ENCODE peak calls at places on chromosomes 6 and 20, in seven cellular contexts. One of them, this sample, is unnamed.

GRCh38 chr6:125481056-125481455 is 179.3 kb upstream of the HDDC2 start:
- DNase-seq in aorta: no peak
- DNase-seq in endothelial cell: no peak
- DNase-seq in activated naive CD8-positive, alpha-beta T cell treated with anti-CD3 and anti-CD28 coated beads for 36 hours: no peak
- DNase-seq in ELR: no peak
- DNase-seq in activated T-cell treated with anti-CD3 and anti-CD28 coated beads for 4 hours: no peak
- DNase-seq in fibroblast of villous mesenchyme: no peak
- DNase-seq in this sample: no peak

GRCh38 chr6:139369568-139370046 is 4.8 kb downstream of the CITED2 start:
- DNase-seq in aorta: no peak
- DNase-seq in endothelial cell: no peak
- DNase-seq in activated naive CD8-positive, alpha-beta T cell treated with anti-CD3 and anti-CD28 coated beads for 36 hours: no peak
- DNase-seq in ELR: peak; percentile 84
- DNase-seq in activated T-cell treated with anti-CD3 and anti-CD28 coated beads for 4 hours: no peak
- DNase-seq in fibroblast of villous mesenchyme: peak; percentile 99
- DNase-seq in this sample: no peak

GRCh38 chr20:9235518-9235917 is 166.6 kb downstream of the PLCB4 start:
- DNase-seq in aorta: no peak
- DNase-seq in endothelial cell: no peak
- DNase-seq in activated naive CD8-positive, alpha-beta T cell treated with anti-CD3 and anti-CD28 coated beads for 36 hours: no peak
- DNase-seq in ELR: peak; percentile 71
- DNase-seq in activated T-cell treated with anti-CD3 and anti-CD28 coated beads for 4 hours: no peak
- DNase-seq in fibroblast of villous mesenchyme: peak; percentile 33
- DNase-seq in this sample: no peak

GRCh38 chr6:26491604-26492003 is 8.5 kb upstream of the BTN1A1 start:
- DNase-seq in aorta: no peak
- DNase-seq in endothelial cell: no peak
- DNase-seq in activated naive CD8-positive, alpha-beta T cell treated with anti-CD3 and anti-CD28 coated beads for 36 hours: no peak
- DNase-seq in ELR: no peak
- DNase-seq in activated T-cell treated with anti-CD3 and anti-CD28 coated beads for 4 hours: no peak
- DNase-seq in fibroblast of villous mesenchyme: no peak
- DNase-seq in this sample: no peak

GRCh38 chr6:127051571-127052260 is 66.8 kb upstream of the RSPO3 start:
- DNase-seq in aorta: no peak
- DNase-seq in endothelial cell: no peak
- DNase-seq in activated naive CD8-positive, alpha-beta T cell treated with anti-CD3 and anti-CD28 coated beads for 36 hours: no peak
- DNase-seq in ELR: peak; percentile 77
- DNase-seq in activated T-cell treated with anti-CD3 and anti-CD28 coated beads for 4 hours: no peak
- DNase-seq in fibroblast of villous mesenchyme: peak; percentile 86
- DNase-seq in this sample: no peak

GRCh38 chr20:7496394-7497111 is 443.7 kb downstream of the HAO1 start:
- DNase-seq in aorta: no peak
- DNase-seq in endothelial cell: no peak
- DNase-seq in activated naive CD8-positive, alpha-beta T cell treated with anti-CD3 and anti-CD28 coated beads for 36 hours: no peak
- DNase-seq in ELR: no peak
- DNase-seq in activated T-cell treated with anti-CD3 and anti-CD28 coated beads for 4 hours: no peak
- DNase-seq in fibroblast of villous mesenchyme: peak; percentile 26
- DNase-seq in this sample: no peak

GRCh38 chr20:33843854-33844253 is 32.7 kb downstream of the CHMP4B start:
- DNase-seq in aorta: no peak
- DNase-seq in endothelial cell: no peak
- DNase-seq in activated naive CD8-positive, alpha-beta T cell treated with anti-CD3 and anti-CD28 coated beads for 36 hours: peak; percentile 27
- DNase-seq in ELR: no peak
- DNase-seq in activated T-cell treated with anti-CD3 and anti-CD28 coated beads for 4 hours: no peak
- DNase-seq in fibroblast of villous mesenchyme: peak; percentile 57
- DNase-seq in this sample: no peak

GRCh38 chr6:18545726-18546125 is 158.6 kb downstream of the RNF144B start:
- DNase-seq in aorta: no peak
- DNase-seq in endothelial cell: no peak
- DNase-seq in activated naive CD8-positive, alpha-beta T cell treated with anti-CD3 and anti-CD28 coated beads for 36 hours: no peak
- DNase-seq in ELR: no peak
- DNase-seq in activated T-cell treated with anti-CD3 and anti-CD28 coated beads for 4 hours: no peak
- DNase-seq in fibroblast of villous mesenchyme: no peak
- DNase-seq in this sample: no peak

GRCh38 chr20:13060327-13060726 is 51.6 kb downstream of the SPTLC3 start:
- DNase-seq in aorta: no peak
- DNase-seq in endothelial cell: no peak
- DNase-seq in activated naive CD8-positive, alpha-beta T cell treated with anti-CD3 and anti-CD28 coated beads for 36 hours: no peak
- DNase-seq in ELR: no peak
- DNase-seq in activated T-cell treated with anti-CD3 and anti-CD28 coated beads for 4 hours: no peak
- DNase-seq in fibroblast of villous mesenchyme: no peak
- DNase-seq in this sample: no peak

GRCh38 chr20:48102821-48103635 is 317.7 kb upstream of the SULF2 start:
- DNase-seq in aorta: no peak
- DNase-seq in endothelial cell: no peak
- DNase-seq in activated naive CD8-positive, alpha-beta T cell treated with anti-CD3 and anti-CD28 coated beads for 36 hours: no peak
- DNase-seq in ELR: no peak
- DNase-seq in activated T-cell treated with anti-CD3 and anti-CD28 coated beads for 4 hours: no peak
- DNase-seq in fibroblast of villous mesenchyme: peak; percentile 5
- DNase-seq in this sample: no peak

GRCh38 chr6:106450645-106451044 is 90.1 kb downstream of the CRYBG1 start:
- DNase-seq in aorta: no peak
- DNase-seq in endothelial cell: no peak
- DNase-seq in activated naive CD8-positive, alpha-beta T cell treated with anti-CD3 and anti-CD28 coated beads for 36 hours: no peak
- DNase-seq in ELR: no peak
- DNase-seq in activated T-cell treated with anti-CD3 and anti-CD28 coated beads for 4 hours: no peak
- DNase-seq in fibroblast of villous mesenchyme: no peak
- DNase-seq in this sample: no peak

GRCh38 chr6:110475255-110475654 is 1.2 kb downstream of the SLC22A16 start:
- DNase-seq in aorta: no peak
- DNase-seq in endothelial cell: no peak
- DNase-seq in activated naive CD8-positive, alpha-beta T cell treated with anti-CD3 and anti-CD28 coated beads for 36 hours: no peak
- DNase-seq in ELR: no peak
- DNase-seq in activated T-cell treated with anti-CD3 and anti-CD28 coated beads for 4 hours: no peak
- DNase-seq in fibroblast of villous mesenchyme: no peak
- DNase-seq in this sample: no peak

GRCh38 chr6:105301072-105301503 is 101.8 kb downstream of the PREP start:
- DNase-seq in aorta: no peak
- DNase-seq in endothelial cell: no peak
- DNase-seq in activated naive CD8-positive, alpha-beta T cell treated with anti-CD3 and anti-CD28 coated beads for 36 hours: no peak
- DNase-seq in ELR: no peak
- DNase-seq in activated T-cell treated with anti-CD3 and anti-CD28 coated beads for 4 hours: no peak
- DNase-seq in fibroblast of villous mesenchyme: peak; percentile 44
- DNase-seq in this sample: no peak

GRCh38 chr6:47859132-47859531 is 77.3 kb downstream of the OPN5 start:
- DNase-seq in aorta: no peak
- DNase-seq in endothelial cell: no peak
- DNase-seq in activated naive CD8-positive, alpha-beta T cell treated with anti-CD3 and anti-CD28 coated beads for 36 hours: no peak
- DNase-seq in ELR: no peak
- DNase-seq in activated T-cell treated with anti-CD3 and anti-CD28 coated beads for 4 hours: no peak
- DNase-seq in fibroblast of villous mesenchyme: no peak
- DNase-seq in this sample: no peak

GRCh38 chr6:39301606-39302005 is 12.6 kb downstream of the KCNK17 start:
- DNase-seq in aorta: no peak
- DNase-seq in endothelial cell: peak; percentile 39
- DNase-seq in activated naive CD8-positive, alpha-beta T cell treated with anti-CD3 and anti-CD28 coated beads for 36 hours: no peak
- DNase-seq in ELR: peak; percentile 44
- DNase-seq in activated T-cell treated with anti-CD3 and anti-CD28 coated beads for 4 hours: no peak
- DNase-seq in fibroblast of villous mesenchyme: no peak
- DNase-seq in this sample: no peak

GRCh38 chr6:165055231-165055630 is 254.2 kb downstream of the C6orf118 start:
- DNase-seq in aorta: no peak
- DNase-seq in endothelial cell: no peak
- DNase-seq in activated naive CD8-positive, alpha-beta T cell treated with anti-CD3 and anti-CD28 coated beads for 36 hours: no peak
- DNase-seq in ELR: no peak
- DNase-seq in activated T-cell treated with anti-CD3 and anti-CD28 coated beads for 4 hours: no peak
- DNase-seq in fibroblast of villous mesenchyme: no peak
- DNase-seq in this sample: no peak

GRCh38 chr20:63139369-63139768 is 76.6 kb downstream of the YTHDF1 start:
- DNase-seq in aorta: peak; percentile 65
- DNase-seq in endothelial cell: no peak
- DNase-seq in activated naive CD8-positive, alpha-beta T cell treated with anti-CD3 and anti-CD28 coated beads for 36 hours: no peak
- DNase-seq in ELR: no peak
- DNase-seq in activated T-cell treated with anti-CD3 and anti-CD28 coated beads for 4 hours: no peak
- DNase-seq in fibroblast of villous mesenchyme: no peak
- DNase-seq in this sample: no peak

GRCh38 chr6:8556370-8557018 is 121.1 kb upstream of the SLC35B3 start:
- DNase-seq in aorta: no peak
- DNase-seq in endothelial cell: no peak
- DNase-seq in activated naive CD8-positive, alpha-beta T cell treated with anti-CD3 and anti-CD28 coated beads for 36 hours: no peak
- DNase-seq in ELR: peak; percentile 74
- DNase-seq in activated T-cell treated with anti-CD3 and anti-CD28 coated beads for 4 hours: no peak
- DNase-seq in fibroblast of villous mesenchyme: peak; percentile 31
- DNase-seq in this sample: no peak

GRCh38 chr6:137967689-137968467 is 100.8 kb downstream of the TNFAIP3 start:
- DNase-seq in aorta: no peak
- DNase-seq in endothelial cell: no peak
- DNase-seq in activated naive CD8-positive, alpha-beta T cell treated with anti-CD3 and anti-CD28 coated beads for 36 hours: no peak
- DNase-seq in ELR: no peak
- DNase-seq in activated T-cell treated with anti-CD3 and anti-CD28 coated beads for 4 hours: no peak
- DNase-seq in fibroblast of villous mesenchyme: peak; percentile 48
- DNase-seq in this sample: no peak

GRCh38 chr20:38146628-38147027 is 18.4 kb downstream of the TGM2 start:
- DNase-seq in aorta: no peak
- DNase-seq in endothelial cell: no peak
- DNase-seq in activated naive CD8-positive, alpha-beta T cell treated with anti-CD3 and anti-CD28 coated beads for 36 hours: no peak
- DNase-seq in ELR: no peak
- DNase-seq in activated T-cell treated with anti-CD3 and anti-CD28 coated beads for 4 hours: no peak
- DNase-seq in fibroblast of villous mesenchyme: no peak
- DNase-seq in this sample: no peak

GRCh38 chr6:151058021-151058733 is 181.6 kb upstream of the AKAP12 start:
- DNase-seq in aorta: no peak
- DNase-seq in endothelial cell: no peak
- DNase-seq in activated naive CD8-positive, alpha-beta T cell treated with anti-CD3 and anti-CD28 coated beads for 36 hours: no peak
- DNase-seq in ELR: no peak
- DNase-seq in activated T-cell treated with anti-CD3 and anti-CD28 coated beads for 4 hours: no peak
- DNase-seq in fibroblast of villous mesenchyme: peak; percentile 51
- DNase-seq in this sample: no peak

GRCh38 chr20:38141154-38141888 is 23.7 kb downstream of the TGM2 start:
- DNase-seq in aorta: peak; percentile 74
- DNase-seq in endothelial cell: no peak
- DNase-seq in activated naive CD8-positive, alpha-beta T cell treated with anti-CD3 and anti-CD28 coated beads for 36 hours: no peak
- DNase-seq in ELR: no peak
- DNase-seq in activated T-cell treated with anti-CD3 and anti-CD28 coated beads for 4 hours: no peak
- DNase-seq in fibroblast of villous mesenchyme: no peak
- DNase-seq in this sample: no peak

GRCh38 chr6:169778646-169779045 is 27.2 kb downstream of the ERMARD start:
- DNase-seq in aorta: no peak
- DNase-seq in endothelial cell: no peak
- DNase-seq in activated naive CD8-positive, alpha-beta T cell treated with anti-CD3 and anti-CD28 coated beads for 36 hours: no peak
- DNase-seq in ELR: no peak
- DNase-seq in activated T-cell treated with anti-CD3 and anti-CD28 coated beads for 4 hours: no peak
- DNase-seq in fibroblast of villous mesenchyme: no peak
- DNase-seq in this sample: no peak

GRCh38 chr6:156963712-156964700 is 186.8 kb downstream of the ARID1B start:
- DNase-seq in aorta: no peak
- DNase-seq in endothelial cell: no peak
- DNase-seq in activated naive CD8-positive, alpha-beta T cell treated with anti-CD3 and anti-CD28 coated beads for 36 hours: peak; percentile 22
- DNase-seq in ELR: peak; percentile 75
- DNase-seq in activated T-cell treated with anti-CD3 and anti-CD28 coated beads for 4 hours: no peak
- DNase-seq in fibroblast of villous mesenchyme: peak; percentile 85
- DNase-seq in this sample: no peak

This sample was measured in progenitor cell of endocrine pancreas.